ENCODE peak calls at places on chromosomes 5 and 9, in four cellular contexts. K is HepG2; P is RWPE1; N is CD4-positive, alpha-beta T cell. Q is an unnamed sample.
A peak's percentile ranks its signal among the peaks of the same experiment; 100 is the strongest.

GRCh38 chr5:161399996-161400562 is 146.4 kb downstream of the GABRB2 start:
- DNase-seq in P (no peak), K (no peak), N (no peak), Q (no peak)

GRCh38 chr5:140109818-140110733 is 3.8 kb upstream of the PURA start:
- DNase-seq in N (no peak), P (no peak), K (no peak), Q (no peak)

GRCh38 chr9:126947529-126947928 is 32.9 kb downstream of the RALGPS1 start:
- DNase-seq in K (no peak), P (peak; percentile 33), N (no peak), Q (no peak)

GRCh38 chr5:79074641-79075040 is 5.1 kb downstream of the BHMT2 start:
- DNase-seq in N (no peak), K (peak; percentile 31), P (peak; percentile 59), Q (no peak)

GRCh38 chr9:27133817-27134216 is 24.8 kb downstream of the TEK start:
- DNase-seq in P (no peak), N (no peak), K (no peak), Q (no peak)

GRCh38 chr5:7225826-7226225 is 170.1 kb upstream of the ADCY2 start:
- DNase-seq in K (no peak), P (no peak), N (no peak), Q (no peak)

GRCh38 chr9:104073098-104073769 is 20.9 kb upstream of the SMC2 start:
- DNase-seq in K (no peak), N (no peak), P (no peak), Q (no peak)

GRCh38 chr9:135409286-135410200 is 70.0 kb upstream of the PPP1R26 start:
- DNase-seq in K (no peak), P (no peak), N (no peak), Q (no peak)

GRCh38 chr9:13648676-13649075 is 369.2 kb upstream of the MPDZ start:
- DNase-seq in P (peak; percentile 9), K (no peak), N (no peak), Q (no peak)

GRCh38 chr5:148910686-148911361 is 84.4 kb downstream of the ADRB2 start:
- DNase-seq in K (no peak), N (no peak), P (peak; percentile 88), Q (no peak)

GRCh38 chr5:169695025-169695625 is 58.0 kb downstream of the DOCK2 start:
- DNase-seq in N (no peak), K (no peak), P (no peak), Q (no peak)

GRCh38 chr9:130240410-130241197 is 25.0 kb upstream of the HMCN2 start:
- DNase-seq in N (no peak), P (peak; percentile 83), K (peak; percentile 72), Q (peak; percentile 67)

GRCh38 chr9:115494958-115495690 is 377.2 kb upstream of the TNC start:
- DNase-seq in P (no peak), K (peak; percentile 85), N (no peak), Q (no peak)

GRCh38 chr9:86281577-86282076 is 711 bp downstream of the ISCA1 start:
- DNase-seq in K (peak; percentile 72), N (no peak), P (no peak), Q (no peak)

GRCh38 chr9:101727621-101728524 is 10.6 kb downstream of the GRIN3A start:
- DNase-seq in K (peak; percentile 24), N (no peak), P (peak; percentile 34), Q (no peak)

GRCh38 chr9:114930063-114930812 is at the start of gene TNFSF8:
- DNase-seq in K (no peak), N (peak; percentile 55), P (no peak), Q (no peak)

GRCh38 chr5:158471179-158471924 is 612.4 kb upstream of the CLINT1 start:
- DNase-seq in P (no peak), N (no peak), K (no peak), Q (no peak)

GRCh38 chr5:99104538-99105132 is 175.8 kb upstream of the CHD1 start:
- DNase-seq in K (peak; percentile 13), N (no peak), P (peak; percentile 40), Q (peak; percentile 40)

GRCh38 chr5:76999451-76999850 is 30.8 kb upstream of the AGGF1 start:
- DNase-seq in P (peak; percentile 68), K (no peak), N (no peak), Q (no peak)

GRCh38 chr5:24222866-24223265 is 421.9 kb downstream of the CDH10 start:
- DNase-seq in N (no peak), P (no peak), K (no peak), Q (no peak)

GRCh38 chr5:159120446-159120845 is 20.7 kb upstream of the EBF1 start:
- DNase-seq in K (no peak), N (no peak), P (no peak), Q (no peak)

GRCh38 chr5:14669975-14670374 is 5.5 kb downstream of the OTULIN start:
- DNase-seq in K (peak; percentile 31), N (no peak), P (peak; percentile 49), Q (no peak)

GRCh38 chr9:137165250-137165836 is 4.5 kb downstream of the LRRC26 start:
- DNase-seq in P (no peak), K (no peak), N (no peak), Q (no peak)

GRCh38 chr9:137163101-137163661 is 6.7 kb downstream of the LRRC26 start:
- DNase-seq in K (no peak), N (no peak), P (no peak), Q (no peak)

GRCh38 chr9:137162505-137163100 is 7.2 kb downstream of the LRRC26 start:
- DNase-seq in K (no peak), P (no peak), N (no peak), Q (no peak)

GRCh38 chr9:137164370-137165249 is 5.2 kb downstream of the LRRC26 start:
- DNase-seq in K (no peak), P (no peak), N (no peak), Q (no peak)

GRCh38 chr9:137163805-137164204 is 6.0 kb downstream of the LRRC26 start:
- DNase-seq in P (no peak), N (no peak), K (no peak), Q (no peak)
- H3K27ac ChIP-seq in P (no peak overlapping the region), N (no peak overlapping the region), K (no peak overlapping the region), Q (no peak overlapping the region)

DNA sequence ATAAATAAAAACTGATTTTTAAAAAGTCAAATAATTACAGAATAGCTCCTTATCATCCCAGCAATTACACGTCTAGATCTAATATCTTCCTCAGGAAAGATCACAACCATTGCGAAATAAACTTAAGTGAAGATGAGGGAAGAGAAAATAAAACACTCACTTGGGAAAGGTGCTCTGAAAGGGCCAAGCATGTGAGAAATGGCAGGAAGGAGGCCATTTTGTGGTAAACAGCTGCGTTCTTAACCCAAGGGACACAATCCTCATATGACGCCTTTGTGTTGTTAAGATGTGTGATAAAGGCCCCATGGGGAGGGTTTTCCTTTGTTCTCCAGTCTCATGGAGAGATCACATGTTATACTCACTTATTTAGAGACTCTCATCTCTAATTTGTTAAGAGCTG is 32.5 kb downstream of the JAKMIP2 start:
- DNase-seq in N (no peak), P (no peak), K (no peak), Q (peak; percentile 73)
- H3K27ac ChIP-seq in N (no peak overlapping the region), P (no peak overlapping the region), K (no peak overlapping the region), Q (peak overlapping the region; percentile 89)

GRCh38 chr5:150505041-150505511 is 2.9 kb upstream of the NDST1 start:
- DNase-seq in P (no peak), K (no peak), N (no peak), Q (no peak)
- H3K27ac ChIP-seq in P (peak overlapping the region; percentile 97), K (no peak overlapping the region), N (no peak overlapping the region), Q (no peak overlapping the region)

GRCh38 chr5:176642675-176643490 is 4.4 kb upstream of the TSPAN17 start:
- DNase-seq in N (no peak), K (no peak), P (no peak), Q (no peak)
- H3K27ac ChIP-seq in N (no peak overlapping the region), K (no peak overlapping the region), P (no peak overlapping the region), Q (no peak overlapping the region)

DNA sequence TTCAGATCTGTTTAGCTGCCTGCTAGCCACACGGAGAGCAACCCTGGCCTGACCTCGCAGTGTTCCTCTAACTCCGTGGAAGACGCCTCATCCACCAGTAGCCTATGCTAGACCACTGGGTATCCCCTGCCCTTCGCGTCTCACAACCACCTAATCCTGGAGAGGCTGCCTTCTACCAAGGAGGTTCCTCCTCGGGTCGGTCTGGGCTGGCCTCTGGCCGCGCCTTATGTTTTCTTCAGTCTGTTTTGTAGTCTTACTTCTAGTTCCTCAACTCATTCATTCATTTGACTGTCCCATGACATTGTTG is 1.6 kb upstream of the TPM2 start:
- DNase-seq in K (no peak), N (no peak), P (no peak), Q (no peak)
- H3K27ac ChIP-seq in K (peak overlapping the region; percentile 26), N (peak overlapping the region; percentile 40), P (peak overlapping the region; percentile 93), Q (peak overlapping the region; percentile 81)

DNA sequence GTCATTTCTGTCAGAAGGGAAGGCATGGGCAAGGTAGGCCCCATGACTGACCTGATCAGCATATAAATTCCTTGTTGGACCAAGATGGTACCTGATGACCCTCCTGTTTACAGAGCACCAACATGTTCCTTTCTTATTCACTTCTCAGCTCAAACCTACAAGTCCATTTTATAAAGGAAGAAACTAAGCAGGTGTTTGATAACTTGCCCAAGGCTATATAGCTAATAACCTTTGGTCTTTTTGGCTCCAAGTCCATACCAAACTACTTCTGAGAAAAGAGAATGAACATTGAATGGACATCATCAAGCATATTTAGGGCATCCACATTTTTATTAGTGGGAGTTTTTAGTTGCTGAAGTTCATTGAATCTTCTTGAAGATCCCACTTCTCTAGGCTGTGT is 125.2 kb downstream of the GALNT10 start:
- DNase-seq in P (no peak), K (no peak), N (no peak), Q (no peak)
- H3K27ac ChIP-seq in P (no peak overlapping the region), K (no peak overlapping the region), N (no peak overlapping the region), Q (no peak overlapping the region)

GRCh38 chr5:145855842-145856267 is 17.0 kb downstream of the GRXCR2 start:
- DNase-seq in K (peak; percentile 65), P (no peak), N (no peak), Q (no peak)
- H3K27ac ChIP-seq in K (peak overlapping the region; percentile 30), P (no peak overlapping the region), N (no peak overlapping the region), Q (no peak overlapping the region)

Q was measured in SK-N-MC.